ENCODE peak calls at places on chromosome 12, in seven cellular contexts. N, B, K, O, P, A and E are unnamed samples.

GRCh38 chr12:131103614-131104463 is 150.1 kb downstream of the ADGRD1 start:
- DNase-seq in N (peak; percentile 28), A (no peak), B (no peak), O (no peak), K (no peak), P (no peak), E (peak; percentile 62)

GRCh38 chr12:7844131-7844530 is 28.6 kb downstream of the SLC2A14 start:
- DNase-seq in A (no peak), O (peak; percentile 32), P (no peak), K (no peak), N (no peak), B (no peak), E (no peak)

GRCh38 chr12:49983892-49984291 is 11.1 kb downstream of the AQP6 start:
- DNase-seq in N (no peak), O (peak; percentile 85), P (no peak), B (no peak), A (no peak), K (no peak), E (no peak)

GRCh38 chr12:38370311-38370710 is 53.7 kb downstream of the ALG10B start:
- DNase-seq in N (no peak), O (no peak), A (no peak), B (no peak), K (no peak), P (no peak), E (no peak)

GRCh38 chr12:62860501-62861156 is 74.3 kb downstream of the PPM1H start:
- DNase-seq in B (no peak), O (no peak), A (no peak), K (no peak), N (no peak), P (no peak), E (no peak)

GRCh38 chr12:83958997-83959396 is 953.6 kb downstream of the SLC6A15 start:
- DNase-seq in K (no peak), B (no peak), O (no peak), P (no peak), N (no peak), A (no peak), E (no peak)

GRCh38 chr12:42725839-42726238 is 136.3 kb upstream of the PRICKLE1 start:
- DNase-seq in O (peak; percentile 98), A (no peak), K (no peak), N (no peak), P (no peak), B (no peak), E (no peak)

GRCh38 chr12:62886796-62887195 is 48.2 kb downstream of the PPM1H start:
- DNase-seq in K (no peak), N (no peak), A (no peak), P (no peak), B (no peak), O (no peak), E (no peak)

GRCh38 chr12:47558625-47559345 is 147.0 kb downstream of the RPAP3 start:
- DNase-seq in K (no peak), A (no peak), B (no peak), O (no peak), P (no peak), N (no peak), E (no peak)

GRCh38 chr12:116384629-116385485 is 107.4 kb upstream of the MED13L start:
- DNase-seq in K (no peak), P (peak; percentile 9), O (peak; percentile 85), B (no peak), A (no peak), N (no peak), E (no peak)

GRCh38 chr12:108289342-108290131 is 49.6 kb downstream of the CMKLR1 start:
- DNase-seq in O (no peak), P (no peak), B (peak; percentile 44), N (peak; percentile 55), A (no peak), K (no peak), E (no peak)

DNA sequence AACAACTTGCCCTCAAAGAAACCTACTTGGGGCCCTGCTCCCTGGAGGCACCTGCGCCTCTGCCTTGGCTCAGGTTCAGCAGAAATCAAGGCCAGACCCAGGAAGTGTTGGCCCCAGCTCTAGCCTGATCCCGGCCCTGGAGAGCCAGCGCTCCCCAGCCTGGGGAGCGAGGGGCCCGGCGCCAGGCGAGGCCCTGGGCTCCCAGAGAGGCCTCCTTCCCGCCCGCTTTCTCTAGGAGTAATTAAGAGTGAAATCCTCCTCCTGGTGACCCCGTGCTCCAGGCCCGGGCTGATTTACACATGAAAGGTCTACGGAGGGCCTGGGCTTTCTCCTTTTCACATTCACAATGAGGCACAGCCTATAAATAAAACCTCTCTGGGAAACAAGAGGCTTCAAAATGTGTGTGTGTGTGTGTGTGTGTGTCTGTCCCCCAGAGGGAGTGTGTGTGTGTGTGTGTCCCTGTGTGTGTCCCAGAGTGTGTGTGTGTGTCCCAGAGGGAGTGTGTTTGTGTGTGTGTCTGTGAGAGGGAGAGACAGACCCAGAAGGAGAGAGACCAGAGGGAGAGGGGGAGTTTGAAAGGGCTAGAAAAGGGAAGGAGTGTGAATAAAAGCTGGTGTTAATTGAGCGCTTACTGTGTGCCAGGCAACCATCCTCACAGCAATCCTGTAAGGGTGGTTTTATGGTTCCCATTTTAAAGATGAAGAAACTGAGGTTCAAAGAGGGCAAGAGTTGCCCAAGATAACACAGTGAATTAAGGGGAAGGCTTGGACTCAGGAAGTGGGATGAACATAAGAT is 23.8 kb upstream of the COX6A1 start:
- DNase-seq in O (no peak), A (no peak), B (peak; percentile 13), K (no peak), P (no peak), N (peak; percentile 54), E (no peak)
- TF ChIP-seq CTCF in O (no peak), A (no peak), B (no peak), K (no peak), P (no peak), N (no peak), E (no peak)

GRCh38 chr12:18811268-18811667 is 73.3 kb downstream of the CAPZA3 start:
- DNase-seq in O (no peak), A (no peak), N (no peak), K (no peak), B (no peak), P (no peak), E (no peak)

GRCh38 chr12:18810537-18811253 is 72.8 kb downstream of the CAPZA3 start:
- DNase-seq in P (no peak), B (no peak), K (no peak), N (no peak), A (no peak), O (no peak), E (no peak)

GRCh38 chr12:18808221-18808620 is 70.3 kb downstream of the CAPZA3 start:
- DNase-seq in O (no peak), K (no peak), N (no peak), A (no peak), B (no peak), P (no peak), E (no peak)

GRCh38 chr12:18807714-18808113 is 69.8 kb downstream of the CAPZA3 start:
- DNase-seq in A (no peak), B (no peak), K (no peak), P (no peak), N (no peak), O (no peak), E (no peak)

DNA sequence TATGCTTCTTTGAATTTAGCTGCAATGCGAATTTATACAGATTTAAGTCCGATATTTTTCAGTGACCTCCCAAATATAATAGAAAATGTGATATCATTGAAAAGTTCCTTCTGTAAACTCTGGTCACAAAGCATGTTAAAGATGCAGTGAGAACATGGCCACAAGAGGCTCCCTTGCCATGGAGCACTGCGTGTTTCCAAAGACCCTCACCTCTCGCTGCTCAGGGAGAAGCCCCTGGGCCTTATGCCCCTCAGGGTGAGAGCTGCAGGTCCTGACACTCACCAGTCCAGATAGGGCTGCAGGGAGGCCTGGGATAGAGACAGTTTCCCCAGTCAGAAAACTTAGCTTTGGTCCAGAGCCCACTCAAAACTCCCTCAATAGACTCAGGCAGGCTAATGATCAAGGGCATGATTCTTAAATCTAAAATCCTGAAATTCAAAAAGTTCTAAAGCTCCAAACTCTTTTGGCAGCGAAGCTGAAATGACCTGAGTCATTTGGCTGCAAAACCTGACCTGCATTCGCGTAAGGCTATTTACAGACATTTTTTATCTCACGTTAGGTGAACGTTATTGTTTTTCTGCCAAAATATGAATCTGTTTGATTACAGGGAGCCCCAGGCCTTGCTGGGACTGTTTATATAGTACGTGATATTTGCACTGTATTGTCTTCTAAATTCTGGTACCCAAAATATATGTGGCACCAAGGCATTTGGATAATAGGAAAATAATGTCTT is 67.8 kb downstream of the CAPZA3 start:
- DNase-seq in P (no peak), B (no peak), A (no peak), K (no peak), N (no peak), O (no peak), E (no peak)
- TF ChIP-seq CTCF in P (no peak), B (no peak), A (no peak), K (no peak), N (no peak), O (peak; percentile 15), E (no peak)

DNA sequence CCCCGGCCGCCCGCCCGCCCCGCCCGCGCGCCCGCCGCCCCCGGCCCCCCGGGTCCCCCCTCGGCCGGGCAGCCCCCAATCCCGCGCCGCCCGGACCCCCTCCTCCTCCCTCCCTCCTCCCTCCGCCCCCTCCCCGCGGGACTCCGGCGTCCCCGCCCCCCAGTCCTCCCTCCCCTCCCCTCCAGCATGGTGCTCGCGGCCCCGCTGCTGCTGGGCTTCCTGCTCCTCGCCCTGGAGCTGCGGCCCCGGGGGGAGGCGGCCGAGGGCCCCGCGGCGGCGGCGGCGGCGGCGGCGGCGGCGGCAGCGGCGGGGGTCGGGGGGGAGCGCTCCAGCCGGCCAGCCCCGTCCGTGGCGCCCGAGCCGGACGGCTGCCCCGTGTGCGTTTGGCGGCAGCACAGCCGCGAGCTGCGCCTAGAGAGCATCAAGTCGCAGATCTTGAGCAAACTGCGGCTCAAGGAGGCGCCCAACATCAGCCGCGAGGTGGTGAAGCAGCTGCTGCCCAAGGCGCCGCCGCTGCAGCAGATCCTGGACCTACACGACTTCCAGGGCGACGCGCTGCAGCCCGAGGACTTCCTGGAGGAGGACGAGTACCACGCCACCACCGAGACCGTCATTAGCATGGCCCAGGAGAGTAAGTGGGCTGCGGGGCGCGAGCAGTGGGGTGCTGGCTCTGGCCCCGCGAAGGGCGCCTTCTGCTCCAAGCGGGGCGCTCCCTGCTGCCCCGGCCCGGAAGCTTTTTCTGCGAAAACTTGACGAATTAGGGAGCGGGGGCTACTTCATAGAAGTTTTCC is 404 bp downstream of the GDF11 start:
- DNase-seq in K (peak; percentile 74), P (peak; percentile 84), N (no peak), A (peak; percentile 64), O (peak; percentile 70), B (peak; percentile 65), E (no peak)
- TF ChIP-seq CTCF in K (no peak), P (peak; percentile 40), N (no peak), A (no peak), O (no peak), B (no peak), E (no peak)

GRCh38 chr12:10363922-10364838 is 25.7 kb downstream of the KLRK1 start:
- DNase-seq in O (peak; percentile 50), K (peak; percentile 67), B (peak; percentile 29), A (peak; percentile 51), P (peak; percentile 77), N (no peak), E (no peak)

GRCh38 chr12:10365716-10366433 is 24.0 kb downstream of the KLRK1 start:
- DNase-seq in O (peak; percentile 58), A (no peak), B (no peak), K (no peak), N (no peak), P (no peak), E (no peak)

GRCh38 chr12:10363665-10363921 is 26.2 kb downstream of the KLRK1 start:
- DNase-seq in A (no peak), P (no peak), N (no peak), K (no peak), O (no peak), B (no peak), E (no peak)

GRCh38 chr12:10366875-10367274 is 23.0 kb downstream of the KLRK1 start:
- DNase-seq in A (no peak), K (no peak), B (no peak), P (peak; percentile 63), N (no peak), O (no peak), E (no peak)

GRCh38 chr12:10364839-10365681 is 24.8 kb downstream of the KLRK1 start:
- DNase-seq in P (peak; percentile 91), N (peak; percentile 54), O (peak; percentile 80), B (peak; percentile 22), A (peak; percentile 67), K (peak; percentile 60), E (no peak)
- TF ChIP-seq CTCF in P (no peak), N (no peak), O (no peak), B (no peak), A (no peak), K (no peak), E (no peak)